ENCODE peak calls at places on chromosomes 16 and 17, in six cellular contexts. One of them, this sample, is unnamed.

GRCh38 chr16:914453-914852 is 56.3 kb downstream of the LMF1 start:
- DNase-seq in lower lobe of right lung: no peak
- DNase-seq in choroid plexus epithelial cell: no peak
- DNase-seq in uterus: no peak
- DNase-seq in cardiac muscle cell: peak; percentile 7
- DNase-seq in neural progenitor cell: no peak
- DNase-seq in this sample: peak; percentile 3

GRCh38 chr16:24689128-24689527 is 40.3 kb upstream of the TNRC6A start:
- DNase-seq in lower lobe of right lung: no peak
- DNase-seq in choroid plexus epithelial cell: peak; percentile 81
- DNase-seq in uterus: no peak
- DNase-seq in cardiac muscle cell: peak; percentile 72
- DNase-seq in neural progenitor cell: peak; percentile 63
- DNase-seq in this sample: peak; percentile 57

GRCh38 chr16:85064186-85064585 is 36.6 kb downstream of the KIAA0513 start:
- DNase-seq in lower lobe of right lung: no peak
- DNase-seq in choroid plexus epithelial cell: no peak
- DNase-seq in uterus: no peak
- DNase-seq in cardiac muscle cell: no peak
- DNase-seq in neural progenitor cell: no peak
- DNase-seq in this sample: no peak

GRCh38 chr17:488993-489757 is 136.6 kb upstream of the RPH3AL start:
- DNase-seq in lower lobe of right lung: peak; percentile 55
- DNase-seq in choroid plexus epithelial cell: no peak
- DNase-seq in uterus: peak; percentile 39
- DNase-seq in cardiac muscle cell: peak; percentile 69
- DNase-seq in neural progenitor cell: peak; percentile 37
- DNase-seq in this sample: peak; percentile 78

GRCh38 chr16:85554114-85554790 is 58.9 kb upstream of the GSE1 start:
- DNase-seq in lower lobe of right lung: peak; percentile 80
- DNase-seq in choroid plexus epithelial cell: peak; percentile 80
- DNase-seq in uterus: peak; percentile 66
- DNase-seq in cardiac muscle cell: peak; percentile 95
- DNase-seq in neural progenitor cell: peak; percentile 71
- DNase-seq in this sample: peak; percentile 95

GRCh38 chr16:74738134-74738541 is 36.5 kb downstream of the FA2H start:
- DNase-seq in lower lobe of right lung: no peak
- DNase-seq in choroid plexus epithelial cell: no peak
- DNase-seq in uterus: no peak
- DNase-seq in cardiac muscle cell: no peak
- DNase-seq in neural progenitor cell: peak; percentile 34
- DNase-seq in this sample: no peak

GRCh38 chr16:16071631-16072244 is 122.3 kb downstream of the ABCC1 start:
- DNase-seq in lower lobe of right lung: no peak
- DNase-seq in choroid plexus epithelial cell: peak; percentile 92
- DNase-seq in uterus: peak; percentile 53
- DNase-seq in cardiac muscle cell: peak; percentile 84
- DNase-seq in neural progenitor cell: no peak
- DNase-seq in this sample: no peak

GRCh38 chr16:86512860-86513470 is 2.6 kb downstream of the FOXF1 start:
- DNase-seq in lower lobe of right lung: no peak
- DNase-seq in choroid plexus epithelial cell: peak; percentile 34
- DNase-seq in uterus: no peak
- DNase-seq in cardiac muscle cell: no peak
- DNase-seq in neural progenitor cell: no peak
- DNase-seq in this sample: no peak

GRCh38 chr16:15816228-15816627 is 40.6 kb downstream of the MYH11 start:
- DNase-seq in lower lobe of right lung: no peak
- DNase-seq in choroid plexus epithelial cell: no peak
- DNase-seq in uterus: no peak
- DNase-seq in cardiac muscle cell: no peak
- DNase-seq in neural progenitor cell: no peak
- DNase-seq in this sample: no peak

GRCh38 chr17:58665946-58666857 is 25.6 kb downstream of the TEX14 start:
- DNase-seq in lower lobe of right lung: no peak
- DNase-seq in choroid plexus epithelial cell: no peak
- DNase-seq in uterus: no peak
- DNase-seq in cardiac muscle cell: no peak
- DNase-seq in neural progenitor cell: no peak
- DNase-seq in this sample: no peak

GRCh38 chr16:85715169-85716015 is 26.6 kb upstream of the GINS2 start:
- DNase-seq in lower lobe of right lung: no peak
- DNase-seq in choroid plexus epithelial cell: peak; percentile 41
- DNase-seq in uterus: no peak
- DNase-seq in cardiac muscle cell: peak; percentile 53
- DNase-seq in neural progenitor cell: peak; percentile 63
- DNase-seq in this sample: no peak

GRCh38 chr16:25066747-25067631 is 44.6 kb upstream of the LCMT1 start:
- DNase-seq in lower lobe of right lung: peak; percentile 88
- DNase-seq in choroid plexus epithelial cell: peak; percentile 66
- DNase-seq in uterus: peak; percentile 89
- DNase-seq in cardiac muscle cell: peak; percentile 77
- DNase-seq in neural progenitor cell: peak; percentile 93
- DNase-seq in this sample: peak; percentile 88

GRCh38 chr17:78130439-78131101 is at the start of gene TMC8:
- DNase-seq in lower lobe of right lung: no peak
- DNase-seq in choroid plexus epithelial cell: no peak
- DNase-seq in uterus: no peak
- DNase-seq in cardiac muscle cell: no peak
- DNase-seq in neural progenitor cell: no peak
- DNase-seq in this sample: peak; percentile 91

GRCh38 chr17:67359960-67360817 is 6.2 kb downstream of the PSMD12 start:
- DNase-seq in lower lobe of right lung: no peak
- DNase-seq in choroid plexus epithelial cell: peak; percentile 61
- DNase-seq in uterus: no peak
- DNase-seq in cardiac muscle cell: peak; percentile 46
- DNase-seq in neural progenitor cell: peak; percentile 35
- DNase-seq in this sample: peak; percentile 53

GRCh38 chr17:73711184-73711583 is 66.9 kb upstream of the SDK2 start:
- DNase-seq in lower lobe of right lung: no peak
- DNase-seq in choroid plexus epithelial cell: no peak
- DNase-seq in uterus: no peak
- DNase-seq in cardiac muscle cell: no peak
- DNase-seq in neural progenitor cell: no peak
- DNase-seq in this sample: peak; percentile 40

GRCh38 chr17:2909164-2909852 is 113.1 kb downstream of the RAP1GAP2 start:
- DNase-seq in lower lobe of right lung: no peak
- DNase-seq in choroid plexus epithelial cell: no peak
- DNase-seq in uterus: no peak
- DNase-seq in cardiac muscle cell: no peak
- DNase-seq in neural progenitor cell: no peak
- DNase-seq in this sample: no peak

GRCh38 chr17:5035356-5035755 is at the start of gene SLC52A1:
- DNase-seq in lower lobe of right lung: no peak
- DNase-seq in choroid plexus epithelial cell: no peak
- DNase-seq in uterus: no peak
- DNase-seq in cardiac muscle cell: no peak
- DNase-seq in neural progenitor cell: peak; percentile 21
- DNase-seq in this sample: no peak

GRCh38 chr17:18187816-18188761 is 4.5 kb downstream of the ALKBH5 start:
- DNase-seq in lower lobe of right lung: no peak
- DNase-seq in choroid plexus epithelial cell: peak; percentile 33
- DNase-seq in uterus: no peak
- DNase-seq in cardiac muscle cell: peak; percentile 54
- DNase-seq in neural progenitor cell: no peak
- DNase-seq in this sample: peak; percentile 34

GRCh38 chr17:39568710-39569109 is 39.0 kb downstream of the NEUROD2 start:
- DNase-seq in lower lobe of right lung: no peak
- DNase-seq in choroid plexus epithelial cell: no peak
- DNase-seq in uterus: no peak
- DNase-seq in cardiac muscle cell: no peak
- DNase-seq in neural progenitor cell: no peak
- DNase-seq in this sample: no peak

GRCh38 chr17:56678249-56679144 is 85.0 kb downstream of the NOG start:
- DNase-seq in lower lobe of right lung: no peak
- DNase-seq in choroid plexus epithelial cell: no peak
- DNase-seq in uterus: no peak
- DNase-seq in cardiac muscle cell: no peak
- DNase-seq in neural progenitor cell: peak; percentile 57
- DNase-seq in this sample: no peak

GRCh38 chr17:79970576-79971068 is 65.0 kb downstream of the TBC1D16 start:
- DNase-seq in lower lobe of right lung: peak; percentile 51
- DNase-seq in choroid plexus epithelial cell: peak; percentile 69
- DNase-seq in uterus: peak; percentile 7
- DNase-seq in cardiac muscle cell: peak; percentile 52
- DNase-seq in neural progenitor cell: peak; percentile 88
- DNase-seq in this sample: peak; percentile 61

GRCh38 chr17:80147035-80147939 is at the start of gene EIF4A3:
- DNase-seq in lower lobe of right lung: peak; percentile 99
- DNase-seq in choroid plexus epithelial cell: peak; percentile 100
- DNase-seq in uterus: peak; percentile 99
- DNase-seq in cardiac muscle cell: peak; percentile 100
- DNase-seq in neural progenitor cell: peak; percentile 99
- DNase-seq in this sample: peak; percentile 100

GRCh38 chr16:20352615-20353014 is at the start of gene UMOD:
- DNase-seq in lower lobe of right lung: no peak
- DNase-seq in choroid plexus epithelial cell: no peak
- DNase-seq in uterus: no peak
- DNase-seq in cardiac muscle cell: no peak
- DNase-seq in neural progenitor cell: no peak
- DNase-seq in this sample: no peak

GRCh38 chr16:87572959-87573358 is 29.3 kb upstream of the JPH3 start:
- DNase-seq in lower lobe of right lung: no peak
- DNase-seq in choroid plexus epithelial cell: no peak
- DNase-seq in uterus: no peak
- DNase-seq in cardiac muscle cell: no peak
- DNase-seq in neural progenitor cell: no peak
- DNase-seq in this sample: no peak

GRCh38 chr17:7404737-7405412 is 978 bp upstream of the TMEM256 start:
- DNase-seq in lower lobe of right lung: peak; percentile 72
- DNase-seq in choroid plexus epithelial cell: no peak
- DNase-seq in uterus: no peak
- DNase-seq in cardiac muscle cell: peak; percentile 33
- DNase-seq in neural progenitor cell: peak; percentile 90
- DNase-seq in this sample: no peak

GRCh38 chr17:39165178-39165843 is 650 bp downstream of the ARL5C start:
- DNase-seq in lower lobe of right lung: no peak
- DNase-seq in choroid plexus epithelial cell: no peak
- DNase-seq in uterus: no peak
- DNase-seq in cardiac muscle cell: no peak
- DNase-seq in neural progenitor cell: peak; percentile 22
- DNase-seq in this sample: no peak

GRCh38 chr16:2022723-2023097 is 3.1 kb downstream of the NPW start:
- DNase-seq in lower lobe of right lung: no peak
- DNase-seq in choroid plexus epithelial cell: peak; percentile 46
- DNase-seq in uterus: peak; percentile 60
- DNase-seq in cardiac muscle cell: peak; percentile 70
- DNase-seq in neural progenitor cell: peak; percentile 74
- DNase-seq in this sample: peak; percentile 41

GRCh38 chr16:68444058-68444657 is 4.2 kb downstream of the SMPD3 start:
- DNase-seq in lower lobe of right lung: no peak
- DNase-seq in choroid plexus epithelial cell: peak; percentile 57
- DNase-seq in uterus: no peak
- DNase-seq in cardiac muscle cell: peak; percentile 59
- DNase-seq in neural progenitor cell: peak; percentile 84
- DNase-seq in this sample: peak; percentile 16

GRCh38 chr17:61199431-61200348 is 200.0 kb upstream of the TBX2 start:
- DNase-seq in lower lobe of right lung: no peak
- DNase-seq in choroid plexus epithelial cell: no peak
- DNase-seq in uterus: no peak
- DNase-seq in cardiac muscle cell: no peak
- DNase-seq in neural progenitor cell: no peak
- DNase-seq in this sample: no peak

GRCh38 chr16:27526169-27526568 is 23.5 kb downstream of the GTF3C1 start:
- DNase-seq in lower lobe of right lung: no peak
- DNase-seq in choroid plexus epithelial cell: no peak
- DNase-seq in uterus: no peak
- DNase-seq in cardiac muscle cell: peak; percentile 24
- DNase-seq in neural progenitor cell: no peak
- DNase-seq in this sample: no peak

GRCh38 chr16:85393674-85394510 is 219.2 kb upstream of the GSE1 start:
- DNase-seq in lower lobe of right lung: peak; percentile 80
- DNase-seq in choroid plexus epithelial cell: peak; percentile 73
- DNase-seq in uterus: peak; percentile 80
- DNase-seq in cardiac muscle cell: peak; percentile 63
- DNase-seq in neural progenitor cell: peak; percentile 88
- DNase-seq in this sample: peak; percentile 65

GRCh38 chr16:56192644-56192960 is 1.3 kb downstream of the GNAO1 start:
- DNase-seq in lower lobe of right lung: no peak
- DNase-seq in choroid plexus epithelial cell: no peak
- DNase-seq in uterus: no peak
- DNase-seq in cardiac muscle cell: no peak
- DNase-seq in neural progenitor cell: no peak
- DNase-seq in this sample: no peak
- H3K4me3 ChIP-seq in lower lobe of right lung: no peak overlapping the region
- H3K4me3 ChIP-seq in choroid plexus epithelial cell: no peak overlapping the region
- H3K4me3 ChIP-seq in uterus: peak overlapping the region; percentile 79
- H3K4me3 ChIP-seq in cardiac muscle cell: no peak overlapping the region
- H3K4me3 ChIP-seq in neural progenitor cell: peak overlapping the region; percentile 90
- H3K4me3 ChIP-seq in this sample: no peak overlapping the region

GRCh38 chr17:9037741-9038140 is 16.4 kb downstream of the NTN1 start:
- DNase-seq in lower lobe of right lung: no peak
- DNase-seq in choroid plexus epithelial cell: no peak
- DNase-seq in uterus: no peak
- DNase-seq in cardiac muscle cell: no peak
- DNase-seq in neural progenitor cell: no peak
- DNase-seq in this sample: no peak
- TF ChIP-seq CTCF in lower lobe of right lung: no peak
- TF ChIP-seq CTCF in choroid plexus epithelial cell: no peak
- TF ChIP-seq CTCF in uterus: no peak
- TF ChIP-seq CTCF in cardiac muscle cell: no peak
- TF ChIP-seq CTCF in neural progenitor cell: no peak
- TF ChIP-seq CTCF in this sample: no peak

DNA sequence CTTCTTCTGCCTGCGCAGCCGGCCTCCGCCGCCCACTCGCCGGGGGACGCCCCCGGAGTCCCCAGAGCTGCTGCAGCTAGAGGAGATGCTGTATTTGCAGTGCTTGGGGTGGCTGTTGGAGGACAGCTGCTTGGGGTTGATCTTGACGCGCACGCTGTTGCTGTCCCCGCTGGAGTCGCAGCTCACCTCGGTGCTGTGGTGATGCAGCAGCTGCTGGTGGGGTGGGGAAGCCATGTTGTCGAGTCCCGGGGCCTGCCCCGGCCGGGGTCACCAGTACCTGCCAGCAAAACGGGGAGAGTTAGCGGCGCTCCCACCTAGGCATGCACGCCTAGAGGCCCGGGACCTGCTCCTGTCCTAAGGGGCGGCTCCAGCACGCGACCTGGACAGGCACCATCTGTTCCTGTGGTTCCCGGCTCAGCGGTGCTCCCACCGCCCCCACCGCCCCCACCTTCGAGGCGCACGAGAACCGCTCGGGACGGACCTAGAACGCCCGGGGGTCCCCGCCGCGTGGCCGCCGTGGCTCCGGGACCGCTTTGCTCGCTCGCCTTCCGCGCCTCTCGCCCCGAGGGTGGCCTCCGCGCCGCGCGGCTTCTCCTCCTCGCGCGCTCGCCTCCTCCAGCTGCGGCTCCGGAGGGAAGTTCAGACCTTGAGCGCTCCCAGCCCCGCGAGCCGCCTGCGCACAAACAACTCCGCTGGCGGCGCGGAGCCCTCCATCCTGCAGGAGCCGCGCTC is 867 bp downstream of the ADCY9 start:
- DNase-seq in lower lobe of right lung: peak; percentile 75
- DNase-seq in choroid plexus epithelial cell: peak; percentile 80
- DNase-seq in uterus: peak; percentile 50
- DNase-seq in cardiac muscle cell: peak; percentile 84
- DNase-seq in neural progenitor cell: peak; percentile 84
- DNase-seq in this sample: peak; percentile 9
- H3K4me3 ChIP-seq in lower lobe of right lung: peak overlapping the region; percentile 79
- H3K4me3 ChIP-seq in choroid plexus epithelial cell: peak overlapping the region; percentile 61
- H3K4me3 ChIP-seq in uterus: peak overlapping the region; percentile 75
- H3K4me3 ChIP-seq in cardiac muscle cell: peak overlapping the region; percentile 45
- H3K4me3 ChIP-seq in neural progenitor cell: peak overlapping the region; percentile 57
- H3K4me3 ChIP-seq in this sample: no peak overlapping the region

GRCh38 chr17:36544049-36544319 is 735 bp upstream of the GGNBP2 start:
- DNase-seq in lower lobe of right lung: peak; percentile 61
- DNase-seq in choroid plexus epithelial cell: no peak
- DNase-seq in uterus: peak; percentile 32
- DNase-seq in cardiac muscle cell: peak; percentile 66
- DNase-seq in neural progenitor cell: peak; percentile 50
- DNase-seq in this sample: peak; percentile 79
- TF ChIP-seq CTCF in lower lobe of right lung: no peak
- TF ChIP-seq CTCF in choroid plexus epithelial cell: peak; percentile 35
- TF ChIP-seq CTCF in uterus: no peak
- TF ChIP-seq CTCF in cardiac muscle cell: no peak
- TF ChIP-seq CTCF in neural progenitor cell: no peak
- TF ChIP-seq CTCF in this sample: peak; percentile 2

This sample was measured in GM12865.